ENCODE peak calls at places on chromosome 12, in eight cellular contexts. K, B, F, N, A, W, G and O are unnamed samples.

GRCh38 chr12:49741882-49742620 is 694 bp downstream of the TMBIM6 start:
- DNase-seq in K (peak; percentile 89), A (peak; percentile 84), F (peak; percentile 84), G (peak; percentile 91), B (peak; percentile 29), W (peak; percentile 94), N (peak; percentile 92), O (peak; percentile 85)

GRCh38 chr12:26369588-26369987 is 174.2 kb downstream of the SSPN start:
- DNase-seq in N (no peak), A (no peak), W (no peak), F (peak; percentile 63), B (no peak), G (no peak), K (no peak), O (no peak)

GRCh38 chr12:60644076-60644475 is 1048.2 kb downstream of the SLC16A7 start:
- DNase-seq in A (no peak), N (no peak), K (no peak), G (no peak), B (no peak), F (peak; percentile 6), W (no peak), O (no peak)

GRCh38 chr12:11178250-11178649 is 7.3 kb downstream of the SMIM10L1 start:
- DNase-seq in W (no peak), F (no peak), A (no peak), K (no peak), B (no peak), G (no peak), N (no peak), O (no peak)

GRCh38 chr12:6224550-6224949 is 24.4 kb downstream of the CD9 start:
- DNase-seq in B (no peak), W (no peak), F (no peak), K (no peak), A (peak; percentile 56), G (peak; percentile 56), N (no peak), O (no peak)

GRCh38 chr12:90682398-90682797 is 272.6 kb downstream of the CCER1 start:
- DNase-seq in B (no peak), N (no peak), W (no peak), K (no peak), A (peak; percentile 1), F (no peak), G (no peak), O (no peak)

GRCh38 chr12:88834226-88834625 is 254.0 kb upstream of the KITLG start:
- DNase-seq in N (no peak), A (no peak), W (no peak), B (no peak), F (no peak), G (no peak), K (no peak), O (no peak)

GRCh38 chr12:12717586-12718381 is 616 bp downstream of the CDKN1B start:
- DNase-seq in K (peak; percentile 38), A (peak; percentile 32), W (peak; percentile 47), G (peak; percentile 46), N (peak; percentile 53), F (peak; percentile 57), B (no peak), O (no peak)

GRCh38 chr12:68040450-68041075 is 51.3 kb downstream of the IFNG-AS1 start:
- DNase-seq in B (no peak), N (peak; percentile 76), A (peak; percentile 70), G (peak; percentile 47), K (peak; percentile 20), F (peak; percentile 82), W (peak; percentile 83), O (peak; percentile 29)

GRCh38 chr12:59744564-59744963 is 148.7 kb downstream of the SLC16A7 start:
- DNase-seq in G (no peak), B (no peak), F (no peak), A (no peak), N (no peak), K (no peak), W (no peak), O (no peak)

GRCh38 chr12:50566066-50566465 is 61.3 kb downstream of the DIP2B start:
- DNase-seq in A (no peak), G (no peak), F (no peak), N (no peak), W (peak; percentile 20), B (no peak), K (no peak), O (no peak)

GRCh38 chr12:29519585-29520182 is 22.2 kb upstream of the OVCH1 start:
- DNase-seq in W (peak; percentile 27), A (peak; percentile 75), G (no peak), F (peak; percentile 44), N (peak; percentile 61), K (peak; percentile 13), B (no peak), O (peak; percentile 59)

GRCh38 chr12:46921754-46922113 is 95.9 kb upstream of the SLC38A4 start:
- DNase-seq in F (no peak), K (no peak), A (no peak), W (no peak), N (no peak), B (no peak), G (no peak), O (no peak)

GRCh38 chr12:1660304-1661187 is 30.3 kb upstream of the ADIPOR2 start:
- DNase-seq in N (peak; percentile 56), K (no peak), W (peak; percentile 98), A (peak; percentile 33), G (peak; percentile 38), F (no peak), B (no peak), O (no peak)

GRCh38 chr12:50102186-50102585 is 1.6 kb upstream of the GPD1 start:
- DNase-seq in A (no peak), G (no peak), F (no peak), K (no peak), W (no peak), N (no peak), B (no peak), O (no peak)

GRCh38 chr12:128969480-128970055 is 116.3 kb downstream of the GLT1D1 start:
- DNase-seq in W (peak; percentile 52), G (no peak), F (peak; percentile 88), B (no peak), K (no peak), A (no peak), N (peak; percentile 22), O (no peak)

GRCh38 chr12:104498211-104498801 is 41.6 kb downstream of the CHST11 start:
- DNase-seq in F (no peak), K (no peak), B (no peak), N (peak; percentile 46), G (no peak), W (no peak), A (no peak), O (no peak)

GRCh38 chr12:70971395-70971794 is 50.9 kb upstream of the PTPRR start:
- DNase-seq in F (no peak), K (no peak), A (no peak), W (no peak), G (no peak), N (no peak), B (no peak), O (no peak)

GRCh38 chr12:4271433-4272013 is 2.0 kb upstream of the CCND2 start:
- DNase-seq in G (no peak), B (no peak), N (no peak), F (peak; percentile 73), K (no peak), A (no peak), W (no peak), O (no peak)

GRCh38 chr12:20946732-20947131 is 136.2 kb downstream of the SLCO1B3 start:
- DNase-seq in N (peak; percentile 13), G (no peak), W (peak; percentile 62), K (no peak), A (peak; percentile 22), B (no peak), F (peak; percentile 69), O (peak; percentile 62)

DNA sequence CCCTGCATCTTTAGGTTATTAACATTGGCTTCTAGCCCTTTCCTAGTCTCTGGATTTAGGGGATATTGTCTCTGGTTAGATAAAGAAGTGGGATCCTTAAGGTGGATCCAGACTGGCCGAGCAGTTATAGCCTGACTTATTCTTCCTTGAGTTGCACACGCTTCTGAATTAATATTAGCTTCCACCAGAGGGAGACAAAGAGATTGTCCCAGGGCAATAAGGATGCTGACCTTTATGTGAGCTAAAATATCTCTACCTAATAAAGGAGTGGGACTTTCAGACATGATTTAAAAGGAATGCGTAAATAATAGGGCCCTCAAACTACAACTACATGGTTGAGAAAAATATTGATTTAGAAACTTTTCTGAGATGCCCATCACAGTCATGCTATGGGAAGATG is 139.7 kb downstream of the SLCO1B3 start:
- DNase-seq in F (peak; percentile 21), K (no peak), W (no peak), N (peak; percentile 25), A (peak; percentile 46), G (no peak), B (no peak), O (peak; percentile 36)
- H3K9me3 ChIP-seq in F (no peaks in the 10 kb centered on the region), K (no peaks in the 10 kb centered on the region), W (no peaks in the 10 kb centered on the region), N (no peaks in the 10 kb centered on the region), A (no peaks in the 10 kb centered on the region), G (no peaks in the 10 kb centered on the region), B (no peaks in the 10 kb centered on the region), O (no peaks in the 10 kb centered on the region)

DNA sequence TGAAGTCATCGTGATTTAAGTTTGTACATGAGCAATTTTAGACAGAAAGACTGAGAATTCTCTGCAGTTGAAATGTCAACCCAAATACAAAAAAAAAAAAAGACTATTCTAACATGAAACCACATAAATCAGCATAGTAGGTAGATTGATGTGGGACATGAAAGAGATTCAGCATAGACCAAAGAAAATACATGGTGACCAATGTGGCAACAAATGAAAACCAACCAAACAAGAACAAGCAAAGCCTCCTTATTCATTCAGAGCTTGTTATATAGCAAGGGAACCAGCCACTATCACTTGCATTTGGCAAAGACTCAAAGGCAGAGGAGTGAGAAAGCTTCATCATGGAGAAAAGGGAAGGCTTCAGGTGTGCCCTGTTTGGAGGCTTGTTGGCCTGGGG is 144.4 kb upstream of the TMPO start:
- DNase-seq in N (no peak), B (no peak), W (no peak), A (no peak), F (no peak), K (no peak), G (no peak), O (no peak)
- H3K27me3 ChIP-seq in N (peaks cover 17% of the 10 kb centered on the region), B (no peaks in the 10 kb centered on the region), W (no peaks in the 10 kb centered on the region), A (no peaks in the 10 kb centered on the region), F (no peaks in the 10 kb centered on the region), K (no peaks in the 10 kb centered on the region), G (peaks cover 4% of the 10 kb centered on the region), O (peaks cover 31% of the 10 kb centered on the region)

GRCh38 chr12:18750087-18750486 is 12.2 kb downstream of the CAPZA3 start:
- DNase-seq in F (no peak), K (no peak), A (no peak), N (no peak), W (no peak), B (no peak), G (no peak), O (no peak)
- H3K4me1 ChIP-seq in F (peaks cover 71% of the 10 kb centered on the region), K (peaks cover 7% of the 10 kb centered on the region), A (no peaks in the 10 kb centered on the region), N (no peaks in the 10 kb centered on the region), W (no peaks in the 10 kb centered on the region), B (peaks cover 13% of the 10 kb centered on the region), G (no peaks in the 10 kb centered on the region), O (peaks cover 9% of the 10 kb centered on the region)

DNA sequence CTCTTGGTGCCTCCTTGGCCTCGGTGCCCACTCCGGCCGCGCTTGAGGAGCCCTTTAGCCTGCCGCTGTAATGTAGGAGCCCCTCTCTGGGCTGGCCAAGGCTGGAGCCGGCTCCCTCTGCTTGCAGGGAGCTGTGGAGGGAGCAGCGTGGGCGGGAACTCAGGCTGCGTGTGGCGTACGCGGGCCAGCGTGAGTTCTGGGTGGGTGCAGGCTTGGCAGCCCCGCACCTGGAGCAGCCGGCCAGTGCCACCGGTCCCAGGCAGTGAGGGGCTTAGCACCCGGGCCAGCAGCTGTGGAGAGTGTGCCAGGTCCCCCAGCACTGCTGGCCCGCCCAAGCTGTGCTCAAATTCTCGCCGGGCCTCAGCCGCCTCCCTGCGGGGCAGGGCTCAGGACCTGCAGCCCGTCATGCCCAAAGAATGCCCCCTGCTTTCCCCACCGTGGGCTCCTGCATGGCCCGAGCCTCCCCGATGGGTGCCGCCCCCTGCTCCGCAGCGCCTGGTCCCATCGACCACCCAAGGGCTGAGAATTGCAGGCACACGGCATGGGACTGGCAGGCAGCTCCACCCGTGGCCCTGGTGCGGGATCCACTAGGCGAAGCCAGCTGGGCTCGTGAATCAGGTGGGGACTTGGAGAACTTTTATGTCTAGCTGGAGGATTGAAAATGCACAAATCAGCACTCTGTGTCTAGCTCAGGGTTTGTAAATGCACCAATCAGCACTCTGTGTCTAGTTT is 129.2 kb downstream of the PAWR start:
- DNase-seq in A (no peak), B (no peak), G (no peak), W (no peak), F (no peak), N (no peak), K (no peak), O (no peak)
- H3K9me3 ChIP-seq in A (peaks cover 3% of the 10 kb centered on the region), B (peaks cover 16% of the 10 kb centered on the region), G (no peaks in the 10 kb centered on the region), W (no peaks in the 10 kb centered on the region), F (no peaks in the 10 kb centered on the region), N (no peaks in the 10 kb centered on the region), K (no peaks in the 10 kb centered on the region), O (peaks cover 3% of the 10 kb centered on the region)